ENCODE peak calls at places on chromosomes 3 and 15, in ten cellular contexts. G, T, W, L, E, I, J, A, N and M are unnamed samples.

GRCh38 chr3:123791898-123792297 is 92.2 kb downstream of the MYLK start:
- DNase-seq in G (no peak), T (no peak), W (no peak), L (no peak), E (peak; percentile 49), I (no peak), J (no peak), A (no peak), N (peak; percentile 62), M (no peak)

GRCh38 chr3:195397524-195397923 is 45.3 kb downstream of the ACAP2 start:
- DNase-seq in G (no peak), T (no peak), W (no peak), L (no peak), E (no peak), I (no peak), J (no peak), A (no peak), N (no peak), M (no peak)

GRCh38 chr15:63833246-63833696 is 477 bp downstream of the HERC1 start:
- DNase-seq in G (no peak), T (peak; percentile 76), W (peak; percentile 37), L (peak; percentile 41), E (peak; percentile 35), I (peak; percentile 24), J (no peak), A (peak; percentile 52), N (peak; percentile 39), M (no peak)

GRCh38 chr3:148723591-148723990 is 25.9 kb downstream of the AGTR1 start:
- DNase-seq in G (peak; percentile 55), T (no peak), W (no peak), L (no peak), E (peak; percentile 81), I (no peak), J (peak; percentile 41), A (no peak), N (peak; percentile 61), M (no peak)

GRCh38 chr15:29225534-29226224 is 43.9 kb downstream of the NSMCE3 start:
- DNase-seq in G (no peak), T (no peak), W (no peak), L (no peak), E (no peak), I (no peak), J (no peak), A (no peak), N (peak; percentile 1), M (no peak)

GRCh38 chr3:10764314-10765051 is 51.5 kb upstream of the SLC6A11 start:
- DNase-seq in G (no peak), T (no peak), W (no peak), L (no peak), E (no peak), I (no peak), J (no peak), A (no peak), N (no peak), M (no peak)

GRCh38 chr3:49667701-49668413 is 6.3 kb upstream of the APEH start:
- DNase-seq in G (no peak), T (no peak), W (no peak), L (no peak), E (no peak), I (no peak), J (no peak), A (no peak), N (no peak), M (no peak)

GRCh38 chr15:45157974-45158373 is 28.2 kb downstream of the DUOX1 start:
- DNase-seq in G (no peak), T (no peak), W (peak; percentile 67), L (no peak), E (peak; percentile 85), I (no peak), J (peak; percentile 31), A (no peak), N (peak; percentile 85), M (no peak)

DNA sequence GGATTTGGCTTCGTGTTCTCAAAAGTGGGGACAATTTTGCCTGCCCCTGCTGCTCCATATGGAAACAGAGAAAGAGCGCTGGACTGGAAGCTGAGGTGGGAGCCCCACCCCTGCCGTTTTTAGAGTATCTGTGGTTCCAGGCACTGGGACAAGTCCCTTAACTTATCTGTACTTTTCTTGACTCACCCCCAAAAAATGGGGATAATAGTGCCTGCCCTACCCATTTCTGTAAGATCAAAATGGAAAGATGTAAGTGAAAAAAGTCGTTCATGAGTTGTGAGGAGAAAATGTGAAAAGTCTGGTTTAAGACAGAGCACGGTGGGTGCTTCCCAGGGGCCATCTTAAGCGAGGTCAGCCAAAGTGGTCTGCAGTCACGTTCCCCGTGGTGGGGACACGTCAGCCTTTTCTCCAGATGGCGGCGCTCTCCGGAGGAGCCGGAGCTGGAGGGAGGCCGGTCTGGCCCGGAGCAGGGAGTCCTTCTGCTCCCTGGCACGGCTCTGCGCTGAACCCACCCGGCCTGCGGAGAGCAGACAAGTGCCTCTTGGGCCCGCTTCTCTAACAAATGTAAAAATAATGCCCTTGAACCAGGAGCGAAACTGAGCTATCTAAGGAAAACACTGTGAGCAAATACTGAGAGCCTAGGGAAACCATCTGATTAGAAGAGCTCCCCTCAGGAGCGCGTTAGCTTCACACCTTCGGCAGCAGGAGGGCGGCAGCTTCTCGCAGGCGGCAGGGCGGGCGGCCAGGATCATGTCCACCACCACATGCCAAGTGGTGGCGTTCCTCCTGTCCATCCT is at the start of gene CLDN18:
- DNase-seq in G (no peak), T (peak; percentile 84), W (no peak), L (no peak), E (no peak), I (no peak), J (no peak), A (no peak), N (peak; percentile 3), M (no peak)
- TF ChIP-seq CTCF in G (no peak), T (peak; percentile 20), W (no peak), L (no peak), E (no peak), I (no peak), J (no peak), A (no peak), N (no peak), M (no peak)

GRCh38 chr15:41856262-41856661 is 17.6 kb downstream of the PLA2G4B start:
- DNase-seq in G (no peak), T (no peak), W (no peak), L (no peak), E (no peak), I (no peak), J (no peak), A (no peak), N (no peak), M (no peak)

GRCh38 chr15:41857316-41857715 is 18.7 kb downstream of the PLA2G4B start:
- DNase-seq in G (no peak), T (no peak), W (no peak), L (no peak), E (no peak), I (no peak), J (no peak), A (no peak), N (no peak), M (no peak)

GRCh38 chr15:41856716-41857115 is 18.1 kb downstream of the PLA2G4B start:
- DNase-seq in G (no peak), T (no peak), W (no peak), L (no peak), E (no peak), I (no peak), J (no peak), A (no peak), N (no peak), M (no peak)

GRCh38 chr15:41860049-41860828 is 21.6 kb downstream of the PLA2G4B start:
- DNase-seq in G (no peak), T (no peak), W (no peak), L (no peak), E (no peak), I (no peak), J (no peak), A (peak; percentile 47), N (no peak), M (no peak)

DNA sequence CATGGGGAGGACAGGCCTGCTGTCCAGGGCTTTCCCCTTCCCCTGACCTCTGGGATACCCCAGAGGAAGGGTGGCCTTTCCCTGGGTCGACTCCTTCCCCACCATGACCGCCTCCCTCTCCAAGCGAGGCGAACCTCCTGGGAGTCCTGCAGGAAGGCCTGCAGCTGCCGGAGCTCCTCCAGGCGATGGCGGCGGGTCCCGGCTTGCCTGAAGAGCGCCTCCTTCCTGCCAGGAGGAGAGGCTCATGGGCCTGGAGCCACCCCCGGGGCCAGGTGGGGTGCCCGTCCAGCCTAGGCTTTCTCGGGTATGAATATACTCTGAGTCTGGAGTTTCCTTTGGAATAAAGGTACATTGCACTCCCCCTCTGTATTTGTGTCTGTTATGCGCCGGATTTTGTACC is 20.1 kb downstream of the PLA2G4B start:
- DNase-seq in G (no peak), T (no peak), W (no peak), L (no peak), E (no peak), I (no peak), J (no peak), A (no peak), N (no peak), M (no peak)
- TF ChIP-seq CTCF in G (no peak), T (no peak), W (no peak), L (no peak), E (no peak), I (no peak), J (no peak), A (no peak), N (no peak), M (no peak)

GRCh38 chr3:197528190-197528589 is 27.6 kb downstream of the BDH1 start:
- DNase-seq in G (no peak), T (no peak), W (no peak), L (no peak), E (no peak), I (no peak), J (no peak), A (no peak), N (no peak), M (no peak)

GRCh38 chr3:197524128-197524527 is 31.6 kb downstream of the BDH1 start:
- DNase-seq in G (no peak), T (no peak), W (no peak), L (no peak), E (no peak), I (no peak), J (no peak), A (no peak), N (no peak), M (no peak)

GRCh38 chr3:197523551-197523950 is 32.2 kb downstream of the BDH1 start:
- DNase-seq in G (no peak), T (peak; percentile 53), W (no peak), L (no peak), E (no peak), I (no peak), J (no peak), A (no peak), N (no peak), M (no peak)

GRCh38 chr3:197527569-197527968 is 28.2 kb downstream of the BDH1 start:
- DNase-seq in G (no peak), T (no peak), W (no peak), L (no peak), E (no peak), I (no peak), J (no peak), A (no peak), N (no peak), M (no peak)

DNA sequence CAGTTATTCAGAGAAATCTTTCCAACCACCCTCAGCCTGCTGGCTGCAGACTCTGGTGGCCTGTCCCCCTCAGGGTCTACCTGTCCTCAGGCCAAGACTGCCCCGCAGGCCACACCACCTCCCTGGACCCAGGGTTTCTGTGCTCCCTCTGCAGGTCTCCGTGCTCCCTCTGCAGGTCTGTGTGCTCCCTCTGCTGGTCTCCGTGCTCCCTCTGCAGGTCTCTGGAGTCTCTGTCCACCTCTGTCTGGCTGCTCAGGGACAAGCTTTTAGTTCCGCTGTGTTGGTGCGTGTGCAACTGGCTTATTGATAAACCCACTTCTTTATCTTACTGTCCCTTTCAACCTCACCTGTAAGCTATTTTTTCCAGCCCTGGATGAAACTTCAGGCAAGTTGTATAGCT is 30.1 kb downstream of the BDH1 start:
- DNase-seq in G (peak; percentile 55), T (peak; percentile 41), W (no peak), L (no peak), E (peak; percentile 34), I (no peak), J (no peak), A (no peak), N (peak; percentile 33), M (no peak)
- TF ChIP-seq CTCF in G (peak; percentile 20), T (no peak), W (peak; percentile 22), L (no peak), E (peak; percentile 37), I (no peak), J (peak; percentile 30), A (peak; percentile 18), N (peak; percentile 25), M (no peak)

DNA sequence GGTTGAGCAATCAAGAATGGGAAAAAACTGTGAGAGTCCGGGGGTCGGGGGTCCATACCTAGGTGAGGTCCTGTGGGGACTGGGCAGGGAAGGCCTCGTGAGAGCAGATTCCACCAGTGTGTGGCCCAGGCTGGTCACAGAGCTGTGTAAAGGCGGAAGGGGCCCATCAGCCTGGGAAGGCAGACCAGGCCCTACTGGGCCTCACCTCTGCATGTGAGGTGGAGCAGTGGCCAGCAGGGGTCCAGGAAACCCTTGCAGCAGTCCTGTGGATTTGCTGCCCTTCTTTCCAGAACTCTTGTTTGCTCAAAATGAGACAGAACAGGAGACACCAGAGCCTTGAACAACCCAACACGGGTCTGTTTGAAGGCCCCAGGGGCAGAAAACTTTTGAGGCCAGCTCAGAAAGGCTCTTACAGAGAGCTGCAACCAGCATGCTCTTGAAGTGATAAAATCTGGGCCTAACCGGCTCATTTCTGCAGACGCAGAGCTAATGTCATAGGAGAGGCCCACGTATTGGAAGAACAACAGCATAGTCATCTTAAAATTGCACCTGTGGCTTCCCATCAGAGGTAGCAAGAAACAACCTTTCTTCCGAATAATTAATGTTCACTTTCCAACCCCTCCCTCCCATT is 30.3 kb upstream of the HHATL start:
- DNase-seq in G (no peak), T (no peak), W (no peak), L (no peak), E (no peak), I (no peak), J (no peak), A (no peak), N (no peak), M (peak; percentile 19)
- TF ChIP-seq CTCF in G (no peak), T (no peak), W (no peak), L (no peak), E (no peak), I (no peak), J (no peak), A (no peak), N (peak; percentile 7), M (no peak)